ENCODE peak calls at places on chromosomes 2 and 18, in nine cellular contexts. N is epithelial cell of prostate; K is T-helper 9 cell; G is AML-193; C is sciatic nerve; E is NCI-H1417; Y is activated CD4-positive, alpha-beta T cell treated with anti-CD3 and anti-CD28 coated beads, Interleukin-2, amount 10 ng/mL, durations not matched to agents 24 days and 14 days; X is T-helper 2 cell; A is SJSA1. F is an unnamed sample.

GRCh38 chr2:72955188-72956049 is 38.1 kb downstream of the EMX1 start:
- DNase-seq in N (no peak), K (no peak), G (no peak), C (no peak), E (peak; percentile 55), Y (no peak), X (no peak), A (no peak), F (no peak)

GRCh38 chr2:235554936-235555335 is 61.1 kb downstream of the AGAP1 start:
- DNase-seq in N (no peak), K (no peak), G (no peak), C (no peak), E (no peak), Y (no peak), X (no peak), A (no peak), F (no peak)

GRCh38 chr18:54284967-54285785 is 15.9 kb downstream of the POLI start:
- DNase-seq in N (peak; percentile 44), K (peak; percentile 14), G (no peak), C (no peak), E (no peak), Y (peak; percentile 82), X (no peak), A (peak; percentile 12), F (no peak)

GRCh38 chr2:17805717-17806354 is 10.4 kb upstream of the MSGN1 start:
- DNase-seq in N (no peak), K (no peak), G (no peak), C (no peak), E (no peak), Y (no peak), X (no peak), A (no peak), F (no peak)

GRCh38 chr2:200702646-200703118 is 109.0 kb upstream of the BZW1 start:
- DNase-seq in N (no peak), K (peak; percentile 14), G (no peak), C (no peak), E (no peak), Y (peak; percentile 80), X (peak; percentile 23), A (no peak), F (no peak)

GRCh38 chr2:170339324-170339723 is 161.4 kb downstream of the MYO3B start:
- DNase-seq in N (no peak), K (no peak), G (no peak), C (no peak), E (peak; percentile 38), Y (no peak), X (no peak), A (no peak), F (no peak)

GRCh38 chr2:64649626-64650025 is 4.1 kb downstream of the SERTAD2 start:
- DNase-seq in N (no peak), K (no peak), G (peak; percentile 19), C (no peak), E (peak; percentile 36), Y (peak; percentile 67), X (no peak), A (no peak), F (no peak)

GRCh38 chr2:45862843-45863242 is 211.4 kb downstream of the PRKCE start:
- DNase-seq in N (no peak), K (no peak), G (peak; percentile 65), C (no peak), E (no peak), Y (peak; percentile 68), X (no peak), A (no peak), F (no peak)

GRCh38 chr2:240787521-240788472 is 32.2 kb downstream of the KIF1A start:
- DNase-seq in N (no peak), K (no peak), G (no peak), C (no peak), E (no peak), Y (no peak), X (no peak), A (no peak), F (no peak)

GRCh38 chr18:6660334-6660733 is 69.2 kb upstream of the ARHGAP28 start:
- DNase-seq in N (no peak), K (no peak), G (no peak), C (no peak), E (no peak), Y (no peak), X (no peak), A (no peak), F (no peak)

GRCh38 chr2:175931751-175932295 is 70.2 kb downstream of the LNPK start:
- DNase-seq in N (no peak), K (no peak), G (no peak), C (no peak), E (no peak), Y (no peak), X (no peak), A (peak; percentile 14), F (no peak)

GRCh38 chr2:46252891-46253659 is 44.1 kb upstream of the EPAS1 start:
- DNase-seq in N (no peak), K (no peak), G (no peak), C (no peak), E (peak; percentile 71), Y (no peak), X (no peak), A (no peak), F (no peak)

GRCh38 chr18:54269924-54270844 is 867 bp downstream of the POLI start:
- DNase-seq in N (no peak), K (peak; percentile 22), G (peak; percentile 70), C (no peak), E (peak; percentile 95), Y (peak; percentile 89), X (peak; percentile 29), A (no peak), F (no peak)

GRCh38 chr18:22283397-22283796 is 114.0 kb downstream of the GATA6 start:
- DNase-seq in N (no peak), K (no peak), G (no peak), C (no peak), E (no peak), Y (no peak), X (no peak), A (peak; percentile 36), F (no peak)

GRCh38 chr2:7097353-7097895 is 180.2 kb downstream of the RNF144A start:
- DNase-seq in N (no peak), K (peak; percentile 71), G (peak; percentile 39), C (peak; percentile 86), E (peak; percentile 97), Y (peak; percentile 93), X (peak; percentile 58), A (peak; percentile 62), F (peak; percentile 93)

F was measured in esophagus muscularis mucosa.